ENCODE peak calls at places on chromosomes 13 and 19, in four cellular contexts. S, E, B and N are unnamed samples.

GRCh38 chr13:76148926-76149325 is 512.8 kb downstream of the LMO7 start:
- DNase-seq in B (no peak), S (no peak), E (peak), N (no peak)

GRCh38 chr19:28454083-28454482 is 758.9 kb downstream of the UQCRFS1 start:
- DNase-seq in E (no peak), S (no peak), B (no peak), N (no peak)

GRCh38 chr19:8681345-8682021 is 17.1 kb downstream of the ACTL9 start:
- DNase-seq in B (no peak), S (no peak), E (no peak), N (no peak)

GRCh38 chr13:20049558-20050473 is 91.3 kb downstream of the ZMYM2 start:
- DNase-seq in E (no peak), S (no peak), B (no peak), N (no peak)

GRCh38 chr13:101706651-101707050 is 254.2 kb downstream of the ITGBL1 start:
- DNase-seq in S (no peak), B (no peak), E (peak), N (no peak)

GRCh38 chr13:61935710-61936109 is 520.1 kb upstream of the PCDH20 start:
- DNase-seq in E (no peak), S (no peak), B (no peak), N (no peak)

GRCh38 chr13:110617326-110618072 is 2.2 kb downstream of the NAXD start:
- DNase-seq in E (peak), B (peak), S (no peak), N (peak)

GRCh38 chr13:112791662-112792440 is 102.0 kb downstream of the ATP11A start:
- DNase-seq in B (no peak), E (no peak), S (no peak), N (no peak)

GRCh38 chr19:29945433-29945832 is 3.4 kb downstream of the URI1 start:
- DNase-seq in S (no peak), E (no peak), B (no peak), N (no peak)

GRCh38 chr19:18156841-18157464 is 4.0 kb downstream of the PIK3R2 start:
- DNase-seq in S (peak), B (no peak), E (peak), N (peak)

GRCh38 chr13:41691276-41691675 is 233.9 kb downstream of the RGCC start:
- DNase-seq in B (no peak), E (no peak), S (no peak), N (no peak)

GRCh38 chr13:99124695-99125334 is 75.8 kb upstream of the UBAC2 start:
- DNase-seq in B (peak), S (no peak), E (peak), N (no peak)

GRCh38 chr13:26585136-26585535 is 27.7 kb downstream of the WASF3 start:
- DNase-seq in E (no peak), S (no peak), B (no peak), N (no peak)

GRCh38 chr19:17121736-17122293 is 46.2 kb downstream of the MYO9B start:
- DNase-seq in B (no peak), E (no peak), S (no peak), N (no peak)

GRCh38 chr19:50664204-50664603 is 15.0 kb downstream of the C19orf81 start:
- DNase-seq in B (no peak), S (no peak), E (no peak), N (no peak)